ENCODE peak calls at places on chromosomes 6 and 20, in four cellular contexts. One of them, this sample, is unnamed.

GRCh38 chr20:23753589-23753988 is 2.9 kb upstream of the CST1 start:
- DNase-seq in A549: no peak
- DNase-seq in HepG2: no peak
- DNase-seq in K562: no peak
- DNase-seq in this sample: no peak

GRCh38 chr6:38750968-38751615 is 36.0 kb downstream of the DNAH8 start:
- DNase-seq in A549: no peak
- DNase-seq in HepG2: no peak
- DNase-seq in K562: no peak
- DNase-seq in this sample: no peak

GRCh38 chr6:115271434-115271833 is 789.3 kb downstream of the FRK start:
- DNase-seq in A549: no peak
- DNase-seq in HepG2: no peak
- DNase-seq in K562: no peak
- DNase-seq in this sample: no peak

GRCh38 chr20:4912380-4913142 is 88.7 kb downstream of the SLC23A2 start:
- DNase-seq in A549: no peak
- DNase-seq in HepG2: no peak
- DNase-seq in K562: no peak
- DNase-seq in this sample: no peak

GRCh38 chr6:119360262-119360915 is 10.8 kb upstream of the MAN1A1 start:
- DNase-seq in A549: no peak
- DNase-seq in HepG2: no peak
- DNase-seq in K562: no peak
- DNase-seq in this sample: no peak

GRCh38 chr6:165611294-165611693 is 51.7 kb downstream of the PDE10A start:
- DNase-seq in A549: no peak
- DNase-seq in HepG2: no peak
- DNase-seq in K562: no peak
- DNase-seq in this sample: no peak

GRCh38 chr6:11889574-11889973 is 111.0 kb upstream of the ADTRP start:
- DNase-seq in A549: no peak
- DNase-seq in HepG2: no peak
- DNase-seq in K562: no peak
- DNase-seq in this sample: no peak

GRCh38 chr20:6533321-6533720 is 234.2 kb upstream of the BMP2 start:
- DNase-seq in A549: no peak
- DNase-seq in HepG2: no peak
- DNase-seq in K562: no peak
- DNase-seq in this sample: no peak

GRCh38 chr6:111985202-111985731 is 68.6 kb upstream of the CCN6 start:
- DNase-seq in A549: no peak
- DNase-seq in HepG2: no peak
- DNase-seq in K562: no peak
- DNase-seq in this sample: no peak

GRCh38 chr20:36861625-36861874 is 14.4 kb upstream of the TLDC2 start:
- DNase-seq in A549: no peak
- DNase-seq in HepG2: no peak
- DNase-seq in K562: no peak
- DNase-seq in this sample: no peak

GRCh38 chr6:111784423-111784822 is 88.8 kb downstream of the FYN start:
- DNase-seq in A549: no peak
- DNase-seq in HepG2: no peak
- DNase-seq in K562: no peak
- DNase-seq in this sample: no peak

GRCh38 chr20:47784599-47785320 is 521 bp downstream of the SULF2 start:
- DNase-seq in A549: peak
- DNase-seq in HepG2: peak
- DNase-seq in K562: no peak
- DNase-seq in this sample: peak

GRCh38 chr6:166998256-166999144 is 697 bp upstream of the CEP43 start:
- DNase-seq in A549: no peak
- DNase-seq in HepG2: no peak
- DNase-seq in K562: peak
- DNase-seq in this sample: peak

GRCh38 chr20:31861346-31862156 is 8.8 kb downstream of the DUSP15 start:
- DNase-seq in A549: peak
- DNase-seq in HepG2: peak
- DNase-seq in K562: peak
- DNase-seq in this sample: peak

GRCh38 chr20:33701629-33702450 is 15.7 kb upstream of the E2F1 start:
- DNase-seq in A549: no peak
- DNase-seq in HepG2: peak
- DNase-seq in K562: no peak
- DNase-seq in this sample: no peak

GRCh38 chr6:90294989-90295853 is 1.4 kb downstream of the BACH2 start:
- DNase-seq in A549: no peak
- DNase-seq in HepG2: no peak
- DNase-seq in K562: peak
- DNase-seq in this sample: peak

DNA sequence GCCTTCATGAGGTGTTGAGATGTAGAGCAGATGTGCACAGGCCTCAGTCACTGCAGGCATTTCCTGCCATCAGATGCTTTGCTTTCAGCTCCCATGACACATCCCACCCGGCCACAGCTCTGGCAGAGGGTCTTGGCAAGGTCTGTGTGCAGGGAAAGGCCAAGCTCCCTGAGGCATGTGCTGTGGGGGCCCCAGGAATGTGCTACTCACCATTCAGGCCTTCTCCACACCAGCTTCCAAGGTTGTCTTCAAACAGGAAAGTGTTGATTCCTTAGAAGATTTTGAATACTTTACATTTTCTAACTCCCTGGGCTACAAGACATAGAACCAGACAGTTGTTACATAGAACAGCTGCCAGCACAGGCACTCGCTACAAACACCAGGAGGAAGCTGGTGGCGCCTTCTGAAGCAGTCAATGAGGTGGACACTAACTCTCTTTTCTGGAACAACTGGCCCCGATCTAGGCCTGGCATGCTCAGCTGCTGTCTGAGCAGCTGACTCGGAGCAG is 27.8 kb downstream of the CASS4 start:
- DNase-seq in A549: no peak
- DNase-seq in HepG2: no peak
- DNase-seq in K562: no peak
- DNase-seq in this sample: no peak
- TF ChIP-seq NR3C1 in A549: no peak
- TF ChIP-seq NR3C1 in HepG2: no peak
- TF ChIP-seq NR3C1 in K562: no peak
- TF ChIP-seq NR3C1 in this sample: no peak

GRCh38 chr20:50580016-50580747 is 70.0 kb downstream of the PTPN1 start:
- DNase-seq in A549: peak
- DNase-seq in HepG2: peak
- DNase-seq in K562: peak
- DNase-seq in this sample: peak
- TF ChIP-seq NR3C1 in A549: no peak
- TF ChIP-seq NR3C1 in HepG2: no peak
- TF ChIP-seq NR3C1 in K562: no peak
- TF ChIP-seq NR3C1 in this sample: no peak

DNA sequence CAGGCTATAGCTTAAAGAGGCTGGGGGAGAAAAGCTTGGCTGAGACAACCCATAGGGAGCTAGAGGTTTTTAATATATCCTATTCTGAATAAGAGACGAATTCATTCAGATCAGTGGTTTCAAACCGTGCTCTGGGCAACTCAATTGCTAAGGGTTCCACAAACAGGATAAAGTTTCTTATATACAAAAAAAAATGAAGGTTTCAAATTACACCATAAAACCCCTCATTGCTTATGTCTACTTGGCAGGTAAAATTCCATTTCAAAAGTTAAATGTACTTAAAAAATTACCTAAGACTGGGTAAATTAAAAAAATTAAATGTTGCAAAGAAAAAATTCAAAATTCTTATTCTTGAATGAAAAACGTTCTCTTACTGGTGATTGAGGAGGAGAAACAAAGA is 2.7 kb downstream of the HLA-DPB1 start:
- DNase-seq in A549: no peak
- DNase-seq in HepG2: no peak
- DNase-seq in K562: no peak
- DNase-seq in this sample: no peak
- TF ChIP-seq NR3C1 in A549: no peak
- TF ChIP-seq NR3C1 in HepG2: no peak
- TF ChIP-seq NR3C1 in K562: no peak
- TF ChIP-seq NR3C1 in this sample: no peak

DNA sequence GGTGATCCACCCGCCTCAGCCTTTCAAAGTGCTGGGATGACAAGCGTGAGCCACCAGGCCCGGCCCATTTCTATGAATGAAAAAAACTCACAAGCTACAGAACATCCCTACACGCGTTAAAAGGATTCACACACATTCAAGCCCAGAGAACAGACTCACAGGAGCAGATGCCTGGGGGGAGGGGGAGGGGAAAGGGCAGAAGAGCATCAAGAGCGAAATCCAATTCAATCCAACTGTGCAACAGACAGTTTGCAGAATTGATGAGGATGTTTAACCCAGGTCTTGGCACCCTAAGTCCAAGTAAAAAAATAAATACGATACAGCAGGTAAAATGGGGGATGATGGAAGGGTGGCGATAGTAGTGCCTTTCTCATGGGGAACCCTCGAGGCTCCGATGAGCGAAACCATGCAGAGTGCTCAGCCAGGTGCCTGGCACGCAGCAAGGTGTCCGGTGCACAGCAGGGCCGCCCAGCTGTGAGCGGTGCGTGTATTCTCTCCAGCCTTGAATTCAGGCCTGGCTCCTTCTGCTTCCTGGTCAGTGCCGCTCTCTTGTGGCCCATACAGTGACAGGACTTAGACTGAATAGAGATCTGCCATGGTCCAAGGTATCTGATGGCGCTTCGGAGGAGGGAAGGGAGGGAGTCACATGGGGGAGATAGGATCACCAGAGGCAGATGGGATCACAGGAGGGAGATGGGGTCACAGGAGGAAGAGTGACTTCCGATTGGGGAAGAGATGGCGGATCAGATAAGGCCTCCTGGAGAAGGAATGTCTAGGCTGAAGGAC is 35.4 kb upstream of the ANGPT4 start:
- DNase-seq in A549: no peak
- DNase-seq in HepG2: no peak
- DNase-seq in K562: peak
- DNase-seq in this sample: no peak
- TF ChIP-seq NR3C1 in A549: no peak
- TF ChIP-seq NR3C1 in HepG2: no peak
- TF ChIP-seq NR3C1 in K562: no peak
- TF ChIP-seq NR3C1 in this sample: no peak

GRCh38 chr20:45320948-45321595 is 13.0 kb upstream of the MATN4 start:
- DNase-seq in A549: no peak
- DNase-seq in HepG2: no peak
- DNase-seq in K562: no peak
- DNase-seq in this sample: no peak

GRCh38 chr20:45325367-45325766 is 17.3 kb upstream of the MATN4 start:
- DNase-seq in A549: no peak
- DNase-seq in HepG2: no peak
- DNase-seq in K562: no peak
- DNase-seq in this sample: no peak

GRCh38 chr20:45318948-45319347 is 10.8 kb upstream of the MATN4 start:
- DNase-seq in A549: no peak
- DNase-seq in HepG2: no peak
- DNase-seq in K562: no peak
- DNase-seq in this sample: no peak

GRCh38 chr20:45323731-45324130 is 15.6 kb upstream of the MATN4 start:
- DNase-seq in A549: no peak
- DNase-seq in HepG2: no peak
- DNase-seq in K562: no peak
- DNase-seq in this sample: no peak

GRCh38 chr20:45322952-45323383 is 14.9 kb upstream of the MATN4 start:
- DNase-seq in A549: no peak
- DNase-seq in HepG2: peak
- DNase-seq in K562: peak
- DNase-seq in this sample: no peak
- TF ChIP-seq NR3C1 in A549: no peak
- TF ChIP-seq NR3C1 in HepG2: no peak
- TF ChIP-seq NR3C1 in K562: no peak
- TF ChIP-seq NR3C1 in this sample: no peak

DNA sequence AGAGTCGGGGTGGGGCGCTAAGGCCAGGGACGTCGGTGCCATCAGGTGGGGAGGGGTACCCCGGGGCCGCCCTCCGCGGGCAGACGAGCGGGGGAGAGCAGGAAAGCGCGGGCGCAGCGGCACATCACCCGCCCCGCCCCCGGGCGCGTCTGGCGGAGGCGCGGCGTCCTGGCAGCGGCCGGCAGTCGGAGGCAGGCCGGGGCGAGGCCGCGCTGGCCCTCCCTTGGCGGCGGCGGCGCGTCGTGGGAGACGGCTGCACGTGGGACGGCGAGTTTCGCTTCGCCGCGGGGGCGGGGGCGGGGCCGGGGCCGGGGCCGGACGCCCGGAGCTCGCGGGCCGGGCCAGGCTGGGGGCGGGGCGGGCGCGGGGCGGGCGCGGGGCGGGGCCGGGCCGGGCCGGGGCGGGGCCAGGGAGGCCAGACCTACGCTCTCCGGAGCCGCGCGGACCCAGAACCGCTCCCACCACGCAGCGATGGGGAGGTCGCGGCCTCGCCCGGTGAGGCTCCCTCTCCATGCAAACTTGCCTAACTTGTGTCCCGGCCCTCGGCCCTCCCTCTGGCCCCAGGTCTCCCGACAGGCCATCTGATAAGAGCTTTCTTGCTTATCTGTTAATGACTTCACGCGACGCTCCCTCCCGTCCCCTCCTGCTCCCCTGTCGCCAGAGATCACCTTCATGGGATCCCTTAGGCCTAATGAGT is 12.5 kb downstream of the ITPR3 start:
- DNase-seq in A549: peak
- DNase-seq in HepG2: no peak
- DNase-seq in K562: peak
- DNase-seq in this sample: peak
- TF ChIP-seq NR3C1 in A549: no peak
- TF ChIP-seq NR3C1 in HepG2: no peak
- TF ChIP-seq NR3C1 in K562: no peak
- TF ChIP-seq NR3C1 in this sample: no peak

GRCh38 chr6:9405825-9406224 is 970.5 kb upstream of the SLC35B3 start:
- DNase-seq in A549: no peak
- DNase-seq in HepG2: no peak
- DNase-seq in K562: no peak
- DNase-seq in this sample: no peak

GRCh38 chr6:9408718-9409117 is 973.4 kb upstream of the SLC35B3 start:
- DNase-seq in A549: no peak
- DNase-seq in HepG2: no peak
- DNase-seq in K562: no peak
- DNase-seq in this sample: no peak

GRCh38 chr6:9401936-9402335 is 966.6 kb upstream of the SLC35B3 start:
- DNase-seq in A549: no peak
- DNase-seq in HepG2: no peak
- DNase-seq in K562: no peak
- DNase-seq in this sample: no peak

GRCh38 chr6:9404351-9405146 is 969.2 kb upstream of the SLC35B3 start:
- DNase-seq in A549: no peak
- DNase-seq in HepG2: no peak
- DNase-seq in K562: no peak
- DNase-seq in this sample: no peak

GRCh38 chr6:9405369-9405768 is 970.0 kb upstream of the SLC35B3 start:
- DNase-seq in A549: peak
- DNase-seq in HepG2: no peak
- DNase-seq in K562: no peak
- DNase-seq in this sample: no peak
- TF ChIP-seq NR3C1 in A549: no peak
- TF ChIP-seq NR3C1 in HepG2: no peak
- TF ChIP-seq NR3C1 in K562: no peak
- TF ChIP-seq NR3C1 in this sample: no peak

GRCh38 chr20:17226410-17227198 is at the start of gene PCSK2:
- DNase-seq in A549: peak
- DNase-seq in HepG2: no peak
- DNase-seq in K562: peak
- DNase-seq in this sample: peak
- TF ChIP-seq NR3C1 in A549: no peak
- TF ChIP-seq NR3C1 in HepG2: no peak
- TF ChIP-seq NR3C1 in K562: no peak
- TF ChIP-seq NR3C1 in this sample: no peak